ENCODE peak calls at places on chromosomes 2 and 18, in five cellular contexts. O, F, K, J and G are unnamed samples. For H3K4me1, the result is how much of the 10 kb centered on the place peaks cover.

GRCh38 chr2:129744649-129745048 is 234.8 kb upstream of the RAB6C start:
- DNase-seq in O (peak), F (no peak), K (peak), J (no peak), G (no peak)

GRCh38 chr2:200592414-200593075 is 6.7 kb downstream of the AOX1 start:
- DNase-seq in O (peak), F (no peak), K (no peak), J (peak), G (no peak)

GRCh38 chr2:43329637-43330036 is 103.2 kb upstream of the ZFP36L2 start:
- DNase-seq in O (no peak), F (no peak), K (no peak), J (no peak), G (no peak)

GRCh38 chr18:11320981-11321380 is 171.6 kb upstream of the PIEZO2 start:
- DNase-seq in O (no peak), F (no peak), K (no peak), J (peak), G (no peak)

GRCh38 chr2:232653441-232653840 is 20.0 kb downstream of the EFHD1 start:
- DNase-seq in O (peak), F (no peak), K (no peak), J (no peak), G (no peak)

GRCh38 chr2:47006374-47007220 is 91.0 kb upstream of the MCFD2 start:
- DNase-seq in O (no peak), F (peak), K (no peak), J (no peak), G (no peak)

GRCh38 chr2:236086971-236087465 is 81.2 kb downstream of the GBX2 start:
- DNase-seq in O (peak), F (no peak), K (no peak), J (no peak), G (no peak)

GRCh38 chr2:166180951-166181812 is 53.4 kb upstream of the SCN1A start:
- DNase-seq in O (peak), F (peak), K (peak), J (peak), G (peak)

GRCh38 chr18:22451796-22452195 is 34.1 kb upstream of the CTAGE1 start:
- DNase-seq in O (peak), F (no peak), K (no peak), J (peak), G (no peak)

GRCh38 chr2:29394311-29394710 is 279.1 kb downstream of the CLIP4 start:
- DNase-seq in O (no peak), F (no peak), K (no peak), J (no peak), G (no peak)
- H3K4me1 ChIP-seq in O (under half), F (under half), K (under half), J (under half), G (under half)

GRCh38 chr18:13470555-13471494 is 252.3 kb downstream of the LDLRAD4 start:
- DNase-seq in O (peak), F (peak), K (no peak), J (no peak), G (no peak)
- H3K4me1 ChIP-seq in O (under half), F (under half), K (under half), J (under half), G (under half)

DNA sequence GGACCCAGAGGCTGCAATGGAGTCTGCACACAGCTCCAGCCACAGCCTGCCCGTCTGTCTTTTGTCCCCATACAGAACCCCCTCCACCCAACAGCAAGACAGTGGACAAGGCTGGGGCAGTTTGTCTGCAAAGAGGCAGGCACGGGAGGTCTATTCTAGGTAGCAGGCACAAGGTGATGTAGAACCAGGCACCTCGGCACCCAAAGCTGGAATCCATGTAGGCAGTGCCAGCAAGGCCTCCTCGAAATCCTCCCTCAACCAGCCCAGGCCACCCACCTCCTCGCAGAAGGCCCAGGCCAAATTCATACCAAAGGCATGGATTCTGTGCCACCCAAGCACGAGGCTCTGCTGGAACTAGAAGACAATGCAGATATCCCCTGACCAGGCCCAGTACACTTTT is 179.2 kb downstream of the TNS1 start:
- DNase-seq in O (no peak), F (peak), K (no peak), J (no peak), G (no peak)
- H3K4me1 ChIP-seq in O (under half), F (half or more), K (under half), J (under half), G (under half)

GRCh38 chr18:52395146-52395852 is 55.3 kb downstream of the DCC start:
- DNase-seq in O (no peak), F (no peak), K (no peak), J (no peak), G (no peak)
- H3K4me1 ChIP-seq in O (under half), F (under half), K (under half), J (under half), G (under half)

GRCh38 chr2:69781321-69782248 is 39.7 kb downstream of the ANXA4 start:
- DNase-seq in O (no peak), F (no peak), K (peak), J (no peak), G (peak)

GRCh38 chr2:69779258-69779989 is 37.5 kb downstream of the ANXA4 start:
- DNase-seq in O (no peak), F (no peak), K (no peak), J (peak), G (no peak)

GRCh38 chr2:69784228-69784627 is 42.3 kb downstream of the ANXA4 start:
- DNase-seq in O (no peak), F (no peak), K (no peak), J (no peak), G (no peak)

GRCh38 chr2:69777778-69778089 is 35.8 kb downstream of the ANXA4 start:
- DNase-seq in O (no peak), F (no peak), K (no peak), J (no peak), G (no peak)

DNA sequence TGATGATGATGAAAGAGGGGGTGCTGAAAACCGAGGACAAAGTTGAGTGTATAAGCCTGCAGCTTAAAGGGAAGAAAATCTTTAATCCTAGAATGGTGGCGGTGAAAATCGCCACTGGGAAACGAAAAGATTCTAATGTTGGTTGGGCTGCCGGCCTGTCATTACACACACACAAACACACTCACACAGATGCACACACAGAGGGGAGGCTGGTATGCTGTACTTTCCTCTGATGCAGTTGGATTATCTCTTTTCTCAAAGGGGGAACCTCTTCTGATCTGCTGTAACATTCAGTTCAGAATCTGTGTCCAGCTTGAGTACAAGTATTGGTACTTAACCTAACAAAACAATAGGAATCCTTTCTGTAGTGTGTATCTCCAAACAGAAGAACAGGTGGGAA is 39.0 kb downstream of the ANXA4 start:
- DNase-seq in O (no peak), F (no peak), K (no peak), J (no peak), G (no peak)
- H3K4me1 ChIP-seq in O (under half), F (under half), K (under half), J (under half), G (under half)